ENCODE peak calls at places on chromosome 18, in four cellular contexts. One of them, this sample, is unnamed.

GRCh38 chr18:55106906-55107305 is 147.6 kb upstream of the CCDC68 start:
- DNase-seq in A549: no peak
- DNase-seq in WTC11: no peak
- DNase-seq in HepG2: no peak
- DNase-seq in this sample: no peak

GRCh38 chr18:78819926-78820834 is 159.4 kb upstream of the SALL3 start:
- DNase-seq in A549: no peak
- DNase-seq in WTC11: no peak
- DNase-seq in HepG2: no peak
- DNase-seq in this sample: no peak

GRCh38 chr18:10524507-10525425 is 1.1 kb upstream of the NAPG start:
- DNase-seq in A549: no peak
- DNase-seq in WTC11: no peak
- DNase-seq in HepG2: peak
- DNase-seq in this sample: no peak

GRCh38 chr18:47184419-47185050 is 8.4 kb upstream of the IER3IP1 start:
- DNase-seq in A549: no peak
- DNase-seq in WTC11: no peak
- DNase-seq in HepG2: peak
- DNase-seq in this sample: peak

GRCh38 chr18:77012751-77013550 is 119.6 kb downstream of the MBP start:
- DNase-seq in A549: no peak
- DNase-seq in WTC11: no peak
- DNase-seq in HepG2: no peak
- DNase-seq in this sample: no peak

GRCh38 chr18:1751249-1751648 is 820.1 kb downstream of the METTL4 start:
- DNase-seq in A549: no peak
- DNase-seq in WTC11: no peak
- DNase-seq in HepG2: no peak
- DNase-seq in this sample: no peak

GRCh38 chr18:55775972-55776371 is 188.0 kb upstream of the TCF4 start:
- DNase-seq in A549: no peak
- DNase-seq in WTC11: no peak
- DNase-seq in HepG2: no peak
- DNase-seq in this sample: no peak

GRCh38 chr18:79804130-79804772 is 6.5 kb downstream of the KCNG2 start:
- DNase-seq in A549: no peak
- DNase-seq in WTC11: no peak
- DNase-seq in HepG2: no peak
- DNase-seq in this sample: no peak

GRCh38 chr18:6557470-6558245 is 142.9 kb upstream of the L3MBTL4 start:
- DNase-seq in A549: no peak
- DNase-seq in WTC11: no peak
- DNase-seq in HepG2: no peak
- DNase-seq in this sample: no peak

GRCh38 chr18:5297582-5297981 is 2.1 kb upstream of the ZBTB14 start:
- DNase-seq in A549: no peak
- DNase-seq in WTC11: no peak
- DNase-seq in HepG2: peak
- DNase-seq in this sample: no peak

GRCh38 chr18:46034230-46034629 is 37.8 kb downstream of the PSTPIP2 start:
- DNase-seq in A549: no peak
- DNase-seq in WTC11: no peak
- DNase-seq in HepG2: no peak
- DNase-seq in this sample: no peak

GRCh38 chr18:3321133-3321812 is 59.3 kb downstream of the MYL12B start:
- DNase-seq in A549: peak
- DNase-seq in WTC11: no peak
- DNase-seq in HepG2: no peak
- DNase-seq in this sample: peak

GRCh38 chr18:59881728-59882685 is 17.8 kb upstream of the PMAIP1 start:
- DNase-seq in A549: no peak
- DNase-seq in WTC11: no peak
- DNase-seq in HepG2: peak
- DNase-seq in this sample: peak

GRCh38 chr18:35827275-35827929 is 145.1 kb upstream of the RMP24 start:
- DNase-seq in A549: no peak
- DNase-seq in WTC11: no peak
- DNase-seq in HepG2: no peak
- DNase-seq in this sample: peak

GRCh38 chr18:13266208-13267100 is 47.9 kb downstream of the LDLRAD4 start:
- DNase-seq in A549: no peak
- DNase-seq in WTC11: no peak
- DNase-seq in HepG2: no peak
- DNase-seq in this sample: no peak

GRCh38 chr18:49177071-49177470 is 226.3 kb upstream of the SMAD7 start:
- DNase-seq in A549: no peak
- DNase-seq in WTC11: no peak
- DNase-seq in HepG2: no peak
- DNase-seq in this sample: no peak

GRCh38 chr18:267380-267687 is 513 bp downstream of the THOC1 start:
- DNase-seq in A549: peak
- DNase-seq in WTC11: no peak
- DNase-seq in HepG2: no peak
- DNase-seq in this sample: no peak

GRCh38 chr18:35938158-35938557 is 34.3 kb upstream of the RMP24 start:
- DNase-seq in A549: no peak
- DNase-seq in WTC11: no peak
- DNase-seq in HepG2: no peak
- DNase-seq in this sample: no peak

GRCh38 chr18:10661333-10661732 is 135.5 kb downstream of the NAPG start:
- DNase-seq in A549: no peak
- DNase-seq in WTC11: no peak
- DNase-seq in HepG2: no peak
- DNase-seq in this sample: no peak

GRCh38 chr18:65620076-65620696 is 130.6 kb upstream of the CDH7 start:
- DNase-seq in A549: no peak
- DNase-seq in WTC11: no peak
- DNase-seq in HepG2: no peak
- DNase-seq in this sample: no peak

GRCh38 chr18:50011813-50012445 is 183.0 kb downstream of the MYO5B start:
- DNase-seq in A549: no peak
- DNase-seq in WTC11: no peak
- DNase-seq in HepG2: peak
- DNase-seq in this sample: no peak

GRCh38 chr18:26215247-26215970 is 10.8 kb upstream of the TAF4B start:
- DNase-seq in A549: no peak
- DNase-seq in WTC11: no peak
- DNase-seq in HepG2: no peak
- DNase-seq in this sample: no peak

GRCh38 chr18:63951302-63951705 is 2.2 kb downstream of the HMSD start:
- DNase-seq in A549: no peak
- DNase-seq in WTC11: no peak
- DNase-seq in HepG2: no peak
- DNase-seq in this sample: no peak

GRCh38 chr18:24919141-24919540 is 432.8 kb downstream of the ZNF521 start:
- DNase-seq in A549: no peak
- DNase-seq in WTC11: no peak
- DNase-seq in HepG2: no peak
- DNase-seq in this sample: no peak

GRCh38 chr18:14577971-14578370 is 34.6 kb upstream of the POTEC start:
- DNase-seq in A549: no peak
- DNase-seq in WTC11: no peak
- DNase-seq in HepG2: no peak
- DNase-seq in this sample: no peak

GRCh38 chr18:35467624-35468016 is 30.1 kb downstream of the INO80C start:
- DNase-seq in A549: no peak
- DNase-seq in WTC11: no peak
- DNase-seq in HepG2: no peak
- DNase-seq in this sample: no peak

GRCh38 chr18:44579745-44580144 is 100.9 kb upstream of the SETBP1 start:
- DNase-seq in A549: no peak
- DNase-seq in WTC11: no peak
- DNase-seq in HepG2: no peak
- DNase-seq in this sample: no peak

GRCh38 chr18:59024829-59025228 is 114.9 kb upstream of the SEC11C start:
- DNase-seq in A549: no peak
- DNase-seq in WTC11: no peak
- DNase-seq in HepG2: no peak
- DNase-seq in this sample: no peak

GRCh38 chr18:75157851-75158250 is 51.1 kb downstream of the PTGR3 start:
- DNase-seq in A549: no peak
- DNase-seq in WTC11: no peak
- DNase-seq in HepG2: no peak
- DNase-seq in this sample: no peak
- TF ChIP-seq NR3C1 in A549: no peak
- TF ChIP-seq NR3C1 in WTC11: no peak
- TF ChIP-seq NR3C1 in HepG2: no peak
- TF ChIP-seq NR3C1 in this sample: no peak

GRCh38 chr18:51498085-51498855 is 300.8 kb upstream of the MEX3C start:
- DNase-seq in A549: no peak
- DNase-seq in WTC11: no peak
- DNase-seq in HepG2: no peak
- DNase-seq in this sample: no peak
- TF ChIP-seq HMGXB4 in A549: no peak
- TF ChIP-seq HMGXB4 in WTC11: no peak
- TF ChIP-seq HMGXB4 in HepG2: no peak
- TF ChIP-seq HMGXB4 in this sample: no peak

DNA sequence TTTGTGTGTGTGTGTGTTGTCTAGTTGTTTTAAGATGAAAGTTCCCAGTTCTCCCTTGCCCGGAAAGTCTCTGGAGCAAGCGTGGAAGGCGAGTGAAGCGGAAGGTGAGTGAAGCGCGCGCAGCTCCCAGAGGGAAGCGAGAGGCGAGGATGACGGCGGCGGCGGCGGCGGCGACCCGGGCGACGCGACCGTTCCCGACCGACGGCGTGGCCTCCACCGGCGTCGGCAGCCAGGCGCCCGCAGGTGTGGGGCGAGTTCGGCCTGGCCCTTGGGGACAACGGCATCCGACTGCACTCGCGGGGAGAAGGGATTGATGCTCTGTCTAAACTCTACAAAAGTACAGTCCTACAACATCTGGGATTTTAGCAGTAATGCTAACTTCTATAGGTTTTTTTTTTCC is 321.8 kb downstream of the CELF4 start:
- DNase-seq in A549: no peak
- DNase-seq in WTC11: peak
- DNase-seq in HepG2: no peak
- DNase-seq in this sample: no peak
- TF ChIP-seq NR3C1 in A549: no peak
- TF ChIP-seq NR3C1 in WTC11: no peak
- TF ChIP-seq NR3C1 in HepG2: no peak
- TF ChIP-seq NR3C1 in this sample: no peak

GRCh38 chr18:61203151-61203550 is 130.1 kb upstream of the CDH20 start:
- DNase-seq in A549: no peak
- DNase-seq in WTC11: no peak
- DNase-seq in HepG2: no peak
- DNase-seq in this sample: no peak
- TF ChIP-seq HMGXB4 in A549: no peak
- TF ChIP-seq HMGXB4 in WTC11: no peak
- TF ChIP-seq HMGXB4 in HepG2: no peak
- TF ChIP-seq HMGXB4 in this sample: no peak

GRCh38 chr18:32893915-32894314 is 121.1 kb upstream of the KLHL14 start:
- DNase-seq in A549: peak
- DNase-seq in WTC11: no peak
- DNase-seq in HepG2: peak
- DNase-seq in this sample: no peak
- TF ChIP-seq NR3C1 in A549: no peak
- TF ChIP-seq NR3C1 in WTC11: no peak
- TF ChIP-seq NR3C1 in HepG2: no peak
- TF ChIP-seq NR3C1 in this sample: no peak

DNA sequence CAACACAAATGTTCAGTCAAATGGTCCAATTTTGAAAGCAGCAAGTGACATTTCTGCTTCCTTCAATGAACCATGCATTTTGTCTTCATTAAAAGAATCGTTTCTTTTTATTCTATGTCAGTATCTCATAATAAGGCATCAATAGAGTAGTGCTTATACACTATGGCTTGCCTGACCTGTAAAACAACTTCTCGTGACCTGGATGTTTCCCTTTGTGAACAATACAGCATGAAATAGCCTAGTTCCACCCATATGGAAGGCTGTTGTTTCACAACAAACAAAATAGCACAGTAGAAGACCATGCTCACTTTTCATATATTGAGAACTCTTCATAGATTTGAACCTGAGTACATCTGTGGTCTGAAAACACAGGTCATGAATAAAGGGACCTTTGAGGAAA is 104.3 kb upstream of the PIK3C3 start:
- DNase-seq in A549: no peak
- DNase-seq in WTC11: no peak
- DNase-seq in HepG2: no peak
- DNase-seq in this sample: no peak
- TF ChIP-seq HMGXB4 in A549: no peak
- TF ChIP-seq HMGXB4 in WTC11: no peak
- TF ChIP-seq HMGXB4 in HepG2: no peak
- TF ChIP-seq HMGXB4 in this sample: no peak

GRCh38 chr18:62717850-62718229 is 2.5 kb downstream of the PHLPP1 start:
- DNase-seq in A549: no peak
- DNase-seq in WTC11: no peak
- DNase-seq in HepG2: no peak
- DNase-seq in this sample: no peak
- TF ChIP-seq NR3C1 in A549: no peak
- TF ChIP-seq NR3C1 in WTC11: no peak
- TF ChIP-seq NR3C1 in HepG2: no peak
- TF ChIP-seq NR3C1 in this sample: no peak

This sample was measured in K562.